ENCODE peak calls at places on chromosome 11, in six cellular contexts. T is AG20443; Z is activated T-helper 1 cell treated with anti-CD3 and anti-CD28 coated beads, Interleukin-12 subunit alpha, Interleukin-12 subunit beta, Interleukin-2, Interleukin-4 antibody, amounts not matched to agents 30 ng/mL and 10 ng/mL and 1 ng/mL, durations not matched to agents 14 hours and 24 hours and 36 hours; L is activated T-cell treated with anti-CD3 and anti-CD28 coated beads for 1 hour; Q is GM23248; S is GM23338. X is an unnamed sample.

GRCh38 chr11:121794671-121795070 is 321.3 kb downstream of the BLID start:
- DNase-seq in Z (no peak), S (no peak), Q (no peak), T (no peak), L (no peak), X (peak)

GRCh38 chr11:77346906-77347603 is 45.6 kb upstream of the GDPD4 start:
- DNase-seq in T (peak), L (no peak), Z (no peak), S (no peak), Q (peak), X (no peak)

GRCh38 chr11:132158696-132159095 is 788.3 kb downstream of the NTM start:
- DNase-seq in L (no peak), Q (peak), Z (no peak), S (no peak), T (peak), X (no peak)

GRCh38 chr11:100776212-100776896 is 89.3 kb downstream of the ARHGAP42 start:
- DNase-seq in Q (peak), Z (no peak), T (no peak), S (no peak), L (no peak), X (peak)

GRCh38 chr11:29432719-29433325 is 584.0 kb downstream of the KCNA4 start:
- DNase-seq in L (no peak), Q (peak), Z (no peak), S (peak), T (peak), X (no peak)

GRCh38 chr11:63814383-63814736 is 1.1 kb downstream of the SPINDOC start:
- DNase-seq in T (no peak), S (no peak), L (no peak), Q (no peak), Z (no peak), X (no peak)

GRCh38 chr11:93000511-93001476 is 31.3 kb downstream of the MTNR1B start:
- DNase-seq in Z (no peak), Q (peak), S (no peak), T (peak), L (no peak), X (no peak)

GRCh38 chr11:26621147-26621546 is 49.1 kb upstream of the MUC15 start:
- DNase-seq in Z (no peak), Q (peak), T (peak), S (no peak), L (no peak), X (no peak)

GRCh38 chr11:119664063-119664572 is 64.9 kb downstream of the NECTIN1 start:
- DNase-seq in L (no peak), T (no peak), Q (no peak), Z (no peak), S (peak), X (no peak)

GRCh38 chr11:134015541-134015940 is 53.3 kb upstream of the JAM3 start:
- DNase-seq in S (no peak), L (no peak), T (no peak), Q (no peak), Z (no peak), X (no peak)

GRCh38 chr11:64759722-64760719 is at the start of gene PYGM:
- DNase-seq in Q (no peak), Z (no peak), L (no peak), T (no peak), S (peak), X (peak)

GRCh38 chr11:9169595-9170295 is 78.3 kb upstream of the SCUBE2 start:
- DNase-seq in S (no peak), L (no peak), Q (peak), Z (no peak), T (no peak), X (no peak)

X was measured in Peyer's patch.